ENCODE peak calls at places on chromosomes 2 and 18, in five cellular contexts. G is activated CD8-positive, alpha-beta T cell treated with anti-CD3 and anti-CD28 coated beads for 36 hours; N is HS-5; W is GM20000; C is LoVo. U is an unnamed sample.

GRCh38 chr2:157087373-157088005 is 170.0 kb upstream of the GALNT5 start:
- DNase-seq in G (no peak), N (no peak), W (no peak), C (no peak), U (no peak)

GRCh38 chr2:102478686-102479470 is 5.9 kb downstream of the SLC9A4 start:
- DNase-seq in G (no peak), N (no peak), W (no peak), C (no peak), U (no peak)

GRCh38 chr18:9475643-9476580 is 599 bp downstream of the RALBP1 start:
- DNase-seq in G (peak; percentile 76), N (no peak), W (peak; percentile 84), C (peak; percentile 1), U (no peak)

GRCh38 chr18:49340446-49340845 is 120.0 kb downstream of the DYM start:
- DNase-seq in G (no peak), N (peak; percentile 14), W (no peak), C (no peak), U (no peak)

GRCh38 chr2:184597571-184597980 is 753 bp upstream of the ZNF804A start:
- DNase-seq in G (no peak), N (peak; percentile 58), W (peak; percentile 33), C (no peak), U (no peak)

GRCh38 chr18:38545071-38545470 is 979.5 kb upstream of the CELF4 start:
- DNase-seq in G (peak; percentile 26), N (no peak), W (peak; percentile 27), C (no peak), U (no peak)

GRCh38 chr2:199818754-199819153 is 32.2 kb downstream of the FTCDNL1 start:
- DNase-seq in G (no peak), N (no peak), W (no peak), C (no peak), U (no peak)

GRCh38 chr2:233912799-233913423 is 4.3 kb upstream of the TRPM8 start:
- DNase-seq in G (peak; percentile 45), N (no peak), W (no peak), C (peak; percentile 48), U (no peak)

GRCh38 chr2:127052771-127053691 is 53.9 kb downstream of the BIN1 start:
- DNase-seq in G (peak; percentile 2), N (no peak), W (no peak), C (no peak), U (no peak)

GRCh38 chr2:237073552-237073951 is 12.1 kb upstream of the COPS8 start:
- DNase-seq in G (no peak), N (no peak), W (no peak), C (no peak), U (no peak)

GRCh38 chr2:10787176-10787968 is 25.2 kb downstream of the PDIA6 start:
- DNase-seq in G (peak; percentile 49), N (no peak), W (peak; percentile 45), C (no peak), U (no peak)

GRCh38 chr2:61538920-61539559 is 884 bp upstream of the XPO1 start:
- DNase-seq in G (peak; percentile 83), N (peak; percentile 19), W (peak; percentile 10), C (peak; percentile 17), U (no peak)

GRCh38 chr2:201795608-201796477 is 10.5 kb upstream of the CDK15 start:
- DNase-seq in G (no peak), N (no peak), W (peak; percentile 41), C (peak; percentile 44), U (no peak)

GRCh38 chr2:121828281-121828731 is 72.9 kb downstream of the TSN start:
- DNase-seq in G (no peak), N (no peak), W (no peak), C (peak; percentile 9), U (no peak)

GRCh38 chr18:44543387-44543786 is 137.3 kb upstream of the SETBP1 start:
- DNase-seq in G (no peak), N (no peak), W (no peak), C (no peak), U (no peak)

GRCh38 chr2:230796280-230796862 is 68.4 kb upstream of the ITM2C start:
- DNase-seq in G (peak; percentile 20), N (no peak), W (no peak), C (no peak), U (no peak)

GRCh38 chr2:64661770-64662169 is 8.1 kb upstream of the SERTAD2 start:
- DNase-seq in G (no peak), N (no peak), W (no peak), C (no peak), U (no peak)

GRCh38 chr2:142104134-142104758 is 26.6 kb downstream of the LRP1B start:
- DNase-seq in G (no peak), N (no peak), W (no peak), C (peak; percentile 35), U (no peak)

GRCh38 chr18:57901819-57902600 is 98.9 kb upstream of the ATP8B1 start:
- DNase-seq in G (no peak), N (no peak), W (no peak), C (peak; percentile 22), U (no peak)

GRCh38 chr2:74174909-74175308 is 3.8 kb downstream of the MOB1A start:
- DNase-seq in G (no peak), N (no peak), W (no peak), C (no peak), U (no peak)

GRCh38 chr2:235206980-235207579 is 255.3 kb downstream of the SH3BP4 start:
- DNase-seq in G (no peak), N (no peak), W (no peak), C (no peak), U (no peak)

GRCh38 chr2:222318026-222318711 is 19.4 kb upstream of the PAX3 start:
- DNase-seq in G (peak; percentile 53), N (peak; percentile 64), W (peak; percentile 84), C (peak; percentile 85), U (no peak)

GRCh38 chr18:22459491-22459890 is 41.8 kb upstream of the CTAGE1 start:
- DNase-seq in G (no peak), N (no peak), W (no peak), C (no peak), U (no peak)

GRCh38 chr2:112185131-112185530 is 46.9 kb downstream of the FBLN7 start:
- DNase-seq in G (no peak), N (no peak), W (peak; percentile 5), C (no peak), U (no peak)

GRCh38 chr2:170820647-170821630 is 4.3 kb downstream of the GAD1 start:
- DNase-seq in G (no peak), N (no peak), W (peak; percentile 76), C (no peak), U (no peak)

GRCh38 chr2:96636772-96637171 is 1.3 kb downstream of the KANSL3 start:
- DNase-seq in G (no peak), N (no peak), W (no peak), C (no peak), U (no peak)

GRCh38 chr2:230870544-230871360 is 6.0 kb downstream of the ITM2C start:
- DNase-seq in G (no peak), N (no peak), W (no peak), C (no peak), U (no peak)